ENCODE peak calls at places on chromosomes 7 and 10, in six cellular contexts. K is stimulated activated CD8-positive, alpha-beta memory T cell treated with anti-CD3 and anti-CD28 coated beads, Interleukin-4, amount 100 ng/mL, for 24 hours; J is Right ventricle myocardium superior; U is erythroblast; S is cardiac fibroblast; O is AG08395. M is an unnamed sample.

GRCh38 chr10:29039091-29039490 is 249.8 kb upstream of the LYZL1 start:
- DNase-seq in S (no peak), J (no peak), U (no peak), O (no peak), K (no peak), M (no peak)

GRCh38 chr7:143244321-143244720 is 18.9 kb upstream of the GSTK1 start:
- DNase-seq in U (no peak), O (no peak), S (no peak), K (no peak), J (no peak), M (no peak)

GRCh38 chr7:26850193-26850651 is 14.2 kb downstream of the SKAP2 start:
- DNase-seq in U (peak; percentile 17), O (no peak), J (no peak), K (no peak), S (no peak), M (no peak)

GRCh38 chr10:47057471-47057870 is 146.2 kb downstream of the PTPN20 start:
- DNase-seq in O (no peak), K (no peak), S (no peak), J (no peak), U (no peak), M (no peak)

GRCh38 chr7:5183155-5183554 is 6.9 kb upstream of the WIPI2 start:
- DNase-seq in O (no peak), U (no peak), S (no peak), J (no peak), K (no peak), M (no peak)

GRCh38 chr7:24817339-24817738 is 60.1 kb upstream of the GSDME start:
- DNase-seq in S (no peak), U (no peak), K (no peak), O (no peak), J (no peak), M (no peak)

GRCh38 chr7:77415822-77416620 is at the start of gene GSAP:
- DNase-seq in O (peak; percentile 62), U (peak; percentile 65), J (peak; percentile 79), K (no peak), S (peak; percentile 33), M (no peak)

GRCh38 chr10:13961096-13961495 is 369.6 kb downstream of the FRMD4A start:
- DNase-seq in O (peak; percentile 89), J (no peak), S (peak; percentile 75), K (no peak), U (no peak), M (no peak)

GRCh38 chr10:60944159-60944909 is at the start of gene RHOBTB1:
- DNase-seq in K (no peak), J (peak; percentile 86), U (peak; percentile 70), O (peak; percentile 80), S (peak; percentile 87), M (no peak)

GRCh38 chr7:98357751-98358161 is 43.1 kb downstream of the BAIAP2L1 start:
- DNase-seq in K (no peak), O (no peak), S (peak; percentile 59), J (no peak), U (no peak), M (no peak)

GRCh38 chr7:84674236-84674913 is 479.8 kb upstream of the SEMA3A start:
- DNase-seq in O (peak; percentile 18), U (no peak), K (no peak), S (peak; percentile 25), J (no peak), M (no peak)

GRCh38 chr10:125159932-125160855 is at the start of gene CTBP2:
- DNase-seq in K (no peak), S (peak; percentile 71), O (peak; percentile 51), U (peak; percentile 75), J (peak; percentile 66), M (no peak)

GRCh38 chr7:10221084-10221483 is 752.6 kb upstream of the PHF14 start:
- DNase-seq in O (no peak), J (no peak), S (no peak), U (no peak), K (no peak), M (no peak)

GRCh38 chr10:14560274-14560673 is 214.4 kb downstream of the FAM107B start:
- DNase-seq in U (peak; percentile 36), K (peak; percentile 42), O (peak; percentile 13), S (no peak), J (no peak), M (no peak)

GRCh38 chr7:141754939-141755338 is 9.0 kb upstream of the TAS2R3 start:
- DNase-seq in U (peak; percentile 63), J (no peak), O (peak; percentile 24), S (peak; percentile 16), K (no peak), M (no peak)

GRCh38 chr10:75404335-75405200 is 3.0 kb upstream of the ZNF503 start:
- DNase-seq in U (no peak), K (no peak), O (no peak), J (peak; percentile 53), S (no peak), M (no peak)

GRCh38 chr10:21925851-21926250 is 77.7 kb downstream of the DNAJC1 start:
- DNase-seq in U (no peak), O (no peak), S (no peak), K (no peak), J (no peak), M (no peak)

GRCh38 chr10:3881622-3882021 is 96.6 kb upstream of the KLF6 start:
- DNase-seq in O (no peak), S (no peak), K (no peak), U (no peak), J (no peak), M (no peak)

GRCh38 chr10:72309290-72310240 is 35.8 kb downstream of the DDIT4 start:
- DNase-seq in U (peak; percentile 68), J (peak; percentile 79), O (peak; percentile 43), K (no peak), S (peak; percentile 91), M (no peak)

GRCh38 chr7:28157826-28158416 is 22.7 kb downstream of the JAZF1 start:
- DNase-seq in J (no peak), U (peak; percentile 49), O (no peak), S (peak; percentile 42), K (no peak), M (no peak)

GRCh38 chr10:8444630-8445029 is 390.1 kb downstream of the GATA3 start:
- DNase-seq in S (peak; percentile 42), U (no peak), K (peak; percentile 26), J (no peak), O (no peak), M (no peak)

GRCh38 chr7:16754869-16755317 is 1.3 kb downstream of the TSPAN13 start:
- DNase-seq in K (no peak), O (no peak), S (no peak), J (no peak), U (peak; percentile 61), M (no peak)

GRCh38 chr7:137820677-137821420 is 25.9 kb downstream of the DGKI start:
- DNase-seq in K (no peak), U (no peak), J (peak; percentile 86), S (peak; percentile 85), O (peak; percentile 70), M (no peak)

M was measured in cerebellar nuclear complex.